ENCODE peak calls at places on chromosomes 11 and 22, in nine cellular contexts. W, K, L, S, B, J, C, Q and Y are unnamed samples.

GRCh38 chr11:1341928-1342524 is 32.6 kb upstream of the TOLLIP start:
- DNase-seq in W (peak; percentile 10), K (peak; percentile 77), L (no peak), S (no peak), B (no peak), J (no peak), C (no peak), Q (no peak), Y (no peak)

GRCh38 chr11:71946144-71946571 is 17.3 kb downstream of the RNF121 start:
- DNase-seq in W (no peak), K (peak; percentile 36), L (no peak), S (no peak), B (no peak), J (no peak), C (no peak), Q (no peak), Y (no peak)

GRCh38 chr22:24185501-24186351 is 4.4 kb downstream of the SUSD2 start:
- DNase-seq in W (no peak), K (no peak), L (no peak), S (no peak), B (no peak), J (peak; percentile 73), C (no peak), Q (no peak), Y (no peak)

GRCh38 chr11:44167047-44167446 is 71.6 kb downstream of the EXT2 start:
- DNase-seq in W (no peak), K (no peak), L (no peak), S (no peak), B (no peak), J (no peak), C (no peak), Q (no peak), Y (no peak)

GRCh38 chr11:69922596-69923111 is 103.4 kb upstream of the FGF3 start:
- DNase-seq in W (no peak), K (no peak), L (no peak), S (no peak), B (no peak), J (peak; percentile 55), C (no peak), Q (no peak), Y (no peak)

GRCh38 chr11:108199446-108200321 is 22.8 kb downstream of the NPAT start:
- DNase-seq in W (no peak), K (peak; percentile 76), L (no peak), S (no peak), B (no peak), J (no peak), C (no peak), Q (no peak), Y (no peak)

GRCh38 chr11:93895106-93895862 is 44.9 kb upstream of the VSTM5 start:
- DNase-seq in W (peak; percentile 0), K (peak; percentile 76), L (peak; percentile 55), S (no peak), B (no peak), J (no peak), C (peak; percentile 35), Q (no peak), Y (peak; percentile 4)

GRCh38 chr11:130216591-130217132 is 57.1 kb downstream of the ST14 start:
- DNase-seq in W (no peak), K (no peak), L (no peak), S (peak; percentile 14), B (no peak), J (no peak), C (no peak), Q (no peak), Y (no peak)

GRCh38 chr11:117453886-117454563 is 126.4 kb downstream of the CEP164 start:
- DNase-seq in W (no peak), K (no peak), L (no peak), S (no peak), B (no peak), J (no peak), C (no peak), Q (no peak), Y (no peak)

GRCh38 chr11:117412176-117412575 is 84.5 kb downstream of the CEP164 start:
- DNase-seq in W (no peak), K (no peak), L (no peak), S (peak; percentile 2), B (no peak), J (no peak), C (no peak), Q (no peak), Y (no peak)

GRCh38 chr22:22681221-22681739 is 36.9 kb downstream of the GGTLC2 start:
- DNase-seq in W (no peak), K (peak; percentile 10), L (no peak), S (no peak), B (no peak), J (no peak), C (peak; percentile 46), Q (no peak), Y (no peak)

GRCh38 chr22:46542011-46542985 is 4.9 kb upstream of the CELSR1 start:
- DNase-seq in W (peak; percentile 66), K (peak; percentile 75), L (peak; percentile 44), S (peak; percentile 67), B (peak; percentile 72), J (peak; percentile 92), C (peak; percentile 71), Q (peak; percentile 79), Y (peak; percentile 50)

GRCh38 chr11:61971177-61972111 is 4.0 kb upstream of the FTH1 start:
- DNase-seq in W (peak; percentile 28), K (peak; percentile 100), L (no peak), S (peak; percentile 94), B (peak; percentile 98), J (peak; percentile 96), C (peak; percentile 34), Q (peak; percentile 97), Y (peak; percentile 97)

GRCh38 chr11:17927643-17928343 is 85.1 kb downstream of the SERGEF start:
- DNase-seq in W (no peak), K (peak; percentile 51), L (no peak), S (no peak), B (no peak), J (no peak), C (no peak), Q (no peak), Y (no peak)

GRCh38 chr22:38611559-38611958 is 41.6 kb upstream of the DMC1 start:
- DNase-seq in W (no peak), K (no peak), L (no peak), S (no peak), B (no peak), J (no peak), C (no peak), Q (no peak), Y (no peak)

GRCh38 chr11:117970400-117971024 is 15.7 kb upstream of the IL10RA start:
- DNase-seq in W (no peak), K (no peak), L (no peak), S (no peak), B (no peak), J (no peak), C (no peak), Q (no peak), Y (no peak)

GRCh38 chr11:9527481-9528140 is 45.9 kb upstream of the WEE1 start:
- DNase-seq in W (no peak), K (peak; percentile 97), L (no peak), S (no peak), B (no peak), J (no peak), C (no peak), Q (no peak), Y (no peak)

GRCh38 chr11:5986885-5987284 is at the start of gene OR52L1:
- DNase-seq in W (no peak), K (no peak), L (no peak), S (no peak), B (no peak), J (no peak), C (no peak), Q (no peak), Y (no peak)

GRCh38 chr11:79026803-79027445 is 413.9 kb downstream of the TENM4 start:
- DNase-seq in W (no peak), K (peak; percentile 9), L (no peak), S (no peak), B (no peak), J (no peak), C (no peak), Q (no peak), Y (no peak)

GRCh38 chr11:776459-777287 is 614 bp downstream of the GATD1 start:
- DNase-seq in W (no peak), K (peak; percentile 33), L (no peak), S (no peak), B (peak; percentile 49), J (peak; percentile 85), C (peak; percentile 71), Q (peak; percentile 14), Y (no peak)

GRCh38 chr11:8699903-8700302 is 17.3 kb downstream of the RPL27A start:
- DNase-seq in W (no peak), K (peak; percentile 77), L (no peak), S (peak; percentile 83), B (no peak), J (no peak), C (no peak), Q (peak; percentile 45), Y (peak; percentile 32)

GRCh38 chr11:79458712-79459111 is 17.9 kb upstream of the TENM4 start:
- DNase-seq in W (no peak), K (no peak), L (no peak), S (no peak), B (no peak), J (no peak), C (no peak), Q (no peak), Y (no peak)

GRCh38 chr11:133134561-133135173 is 397.6 kb downstream of the OPCML start:
- DNase-seq in W (peak; percentile 10), K (peak; percentile 53), L (peak; percentile 72), S (peak; percentile 68), B (peak; percentile 32), J (no peak), C (peak; percentile 49), Q (peak; percentile 46), Y (peak; percentile 41)

GRCh38 chr11:72523991-72524390 is 89.7 kb upstream of the CLPB start:
- DNase-seq in W (no peak), K (no peak), L (no peak), S (no peak), B (no peak), J (no peak), C (no peak), Q (no peak), Y (no peak)

GRCh38 chr11:69419662-69420061 is 61.8 kb upstream of the LINC01488 start:
- DNase-seq in W (no peak), K (no peak), L (no peak), S (no peak), B (no peak), J (no peak), C (no peak), Q (no peak), Y (no peak)

GRCh38 chr11:35257287-35257686 is 118.3 kb downstream of the CD44 start:
- DNase-seq in W (no peak), K (no peak), L (no peak), S (no peak), B (no peak), J (no peak), C (no peak), Q (no peak), Y (no peak)

GRCh38 chr22:37484115-37485005 is 1.8 kb downstream of the MFNG start:
- DNase-seq in W (no peak), K (no peak), L (peak; percentile 31), S (peak; percentile 50), B (peak; percentile 69), J (peak; percentile 96), C (peak; percentile 93), Q (peak; percentile 75), Y (no peak)

GRCh38 chr11:69744435-69744834 is 30.7 kb downstream of the FGF4 start:
- DNase-seq in W (no peak), K (peak; percentile 86), L (no peak), S (no peak), B (no peak), J (no peak), C (no peak), Q (no peak), Y (no peak)

GRCh38 chr11:128451651-128452470 is 135.5 kb downstream of the ETS1 start:
- DNase-seq in W (no peak), K (peak; percentile 92), L (no peak), S (peak; percentile 66), B (peak; percentile 60), J (peak; percentile 86), C (no peak), Q (peak; percentile 75), Y (peak; percentile 63)

GRCh38 chr11:112584674-112585073 is 324.0 kb upstream of the PLET1 start:
- DNase-seq in W (no peak), K (no peak), L (peak; percentile 62), S (no peak), B (no peak), J (no peak), C (peak; percentile 2), Q (no peak), Y (no peak)

GRCh38 chr11:126185200-126186030 is 26.0 kb downstream of the RPUSD4 start:
- DNase-seq in W (no peak), K (no peak), L (no peak), S (no peak), B (no peak), J (no peak), C (no peak), Q (no peak), Y (no peak)